ENCODE peak calls at places on chromosomes 3 and 15, in ten cellular contexts. O, A, L, K, H, W, P, X, D and C are unnamed samples.

GRCh38 chr3:64207289-64208086 is 17.8 kb downstream of the PRICKLE2 start:
- DNase-seq in K (peak; percentile 91), A (no peak), O (peak; percentile 50), D (no peak), X (peak; percentile 90), W (no peak), L (peak; percentile 34), H (no peak), P (no peak), C (no peak)

GRCh38 chr3:42749753-42750231 is 23.3 kb downstream of the CCDC13 start:
- DNase-seq in H (no peak), A (no peak), K (no peak), D (peak; percentile 54), W (no peak), P (peak; percentile 23), X (peak; percentile 24), L (no peak), O (no peak), C (no peak)

GRCh38 chr3:182959474-182960350 is 20.6 kb downstream of the DCUN1D1 start:
- DNase-seq in X (no peak), W (no peak), O (no peak), L (no peak), H (no peak), P (no peak), A (no peak), D (peak; percentile 46), K (no peak), C (no peak)

GRCh38 chr15:33451385-33451784 is 140.6 kb downstream of the RYR3 start:
- DNase-seq in H (no peak), O (no peak), X (no peak), P (peak; percentile 4), K (no peak), D (no peak), L (no peak), W (no peak), A (no peak), C (no peak)

GRCh38 chr3:154956815-154957214 is 123.3 kb upstream of the MME start:
- DNase-seq in H (no peak), W (no peak), A (no peak), X (peak; percentile 62), P (no peak), O (no peak), L (no peak), D (no peak), K (no peak), C (no peak)

GRCh38 chr3:112814256-112814655 is 32.4 kb downstream of the CD200R1L start:
- DNase-seq in L (no peak), A (no peak), H (peak; percentile 60), O (peak; percentile 59), D (peak; percentile 34), X (peak; percentile 84), P (peak; percentile 77), K (peak; percentile 91), W (no peak), C (no peak)

GRCh38 chr3:9347887-9348286 is 15.0 kb upstream of the THUMPD3 start:
- DNase-seq in P (peak; percentile 46), H (no peak), D (no peak), W (no peak), A (no peak), X (peak; percentile 87), O (peak; percentile 67), L (no peak), K (peak; percentile 14), C (no peak)

GRCh38 chr3:20511863-20512262 is 325.9 kb upstream of the SGO1 start:
- DNase-seq in X (peak; percentile 75), K (peak; percentile 72), L (no peak), O (peak; percentile 44), D (peak; percentile 69), W (no peak), H (peak; percentile 3), A (no peak), P (peak; percentile 76), C (peak; percentile 4)

GRCh38 chr3:178342111-178342510 is 194.1 kb upstream of the KCNMB2 start:
- DNase-seq in W (no peak), P (no peak), A (no peak), H (no peak), O (no peak), K (no peak), L (no peak), X (no peak), D (no peak), C (no peak)

GRCh38 chr3:79808515-79808914 is 40.7 kb upstream of the ROBO1 start:
- DNase-seq in X (no peak), L (no peak), H (no peak), D (no peak), W (no peak), K (no peak), P (no peak), A (no peak), O (no peak), C (no peak)

GRCh38 chr3:164418426-164418825 is 659.9 kb downstream of the SI start:
- DNase-seq in P (no peak), O (no peak), A (no peak), K (no peak), X (no peak), L (no peak), W (no peak), H (no peak), D (no peak), C (no peak)

GRCh38 chr15:57376695-57377477 is 581 bp downstream of the CGNL1 start:
- DNase-seq in K (peak; percentile 46), H (no peak), A (no peak), L (peak; percentile 31), D (peak; percentile 71), P (no peak), W (peak; percentile 26), X (no peak), O (no peak), C (peak; percentile 26)

GRCh38 chr3:146065573-146066006 is 95.4 kb downstream of the PLOD2 start:
- DNase-seq in L (no peak), W (no peak), X (peak; percentile 83), H (peak; percentile 48), P (peak; percentile 82), A (no peak), K (peak; percentile 89), O (peak; percentile 51), D (peak; percentile 61), C (peak; percentile 22)
- TF ChIP-seq CTCF in L (peak; percentile 82), W (peak; percentile 80), X (peak; percentile 65), H (peak; percentile 72), P (peak; percentile 73), A (peak; percentile 58), K (peak; percentile 57), O (peak; percentile 57), D (peak; percentile 87), C (peak; percentile 94)

DNA sequence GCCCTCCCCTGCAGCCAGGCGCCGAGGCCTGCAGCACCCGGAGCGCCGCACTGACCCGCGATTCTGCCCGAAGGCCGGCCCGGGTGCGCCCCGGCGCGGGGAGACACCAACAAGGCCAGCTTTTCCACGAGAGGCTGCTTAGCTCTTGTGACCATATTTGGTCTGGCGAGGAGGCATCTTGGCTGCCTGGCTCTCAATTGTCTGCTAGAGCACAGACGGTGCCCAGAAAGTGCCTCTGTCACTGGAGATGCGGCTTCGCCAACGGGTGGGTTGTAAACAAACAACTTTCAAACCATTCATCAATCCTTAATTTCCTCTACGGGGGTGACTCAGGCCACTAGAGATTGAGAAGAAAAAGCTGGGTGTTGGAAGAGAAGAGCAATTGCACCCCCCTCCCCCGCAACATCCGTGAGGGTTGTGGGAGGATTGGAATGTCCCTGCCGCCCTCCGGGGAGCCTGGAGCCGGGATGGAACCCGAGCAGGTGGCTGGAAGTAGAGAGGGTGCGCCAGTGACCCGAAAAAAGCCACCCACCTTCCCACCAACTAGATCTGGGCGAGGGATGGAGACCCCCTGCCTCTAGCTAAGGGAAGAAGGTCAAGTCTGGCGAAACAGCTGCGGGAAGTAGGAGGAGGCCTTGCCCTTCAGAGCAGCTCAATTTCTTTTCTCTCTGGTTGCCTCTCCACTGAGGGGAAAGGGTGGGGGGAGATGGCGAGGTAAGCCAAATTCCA is 783 bp upstream of the WWTR1 start:
- DNase-seq in D (peak; percentile 74), L (peak; percentile 77), H (peak; percentile 46), O (peak; percentile 67), W (peak; percentile 77), K (peak; percentile 90), P (peak; percentile 71), A (no peak), X (peak; percentile 87), C (peak; percentile 63)
- TF ChIP-seq CTCF in D (no peak), L (peak; percentile 41), H (no peak), O (peak; percentile 23), W (peak; percentile 24), K (peak; percentile 10), P (peak; percentile 27), A (no peak), X (peak; percentile 11), C (no peak)

GRCh38 chr15:90686435-90687218 is 30.5 kb upstream of the BLM start:
- DNase-seq in A (no peak), D (no peak), K (no peak), L (no peak), O (no peak), X (no peak), H (no peak), W (no peak), P (no peak), C (no peak)

GRCh38 chr15:90694987-90695386 is 22.2 kb upstream of the BLM start:
- DNase-seq in A (no peak), K (peak; percentile 14), W (no peak), H (no peak), L (no peak), D (no peak), P (no peak), X (no peak), O (no peak), C (no peak)

GRCh38 chr15:90690585-90690984 is 26.6 kb upstream of the BLM start:
- DNase-seq in X (no peak), H (no peak), L (no peak), A (no peak), P (no peak), K (no peak), W (no peak), O (no peak), D (no peak), C (no peak)

GRCh38 chr15:90691982-90692773 is 25.0 kb upstream of the BLM start:
- DNase-seq in L (no peak), D (no peak), O (no peak), P (no peak), H (no peak), A (no peak), K (no peak), X (no peak), W (no peak), C (no peak)

GRCh38 chr15:90691369-90691768 is 25.8 kb upstream of the BLM start:
- DNase-seq in W (no peak), P (no peak), X (no peak), O (no peak), K (no peak), A (no peak), L (no peak), D (no peak), H (no peak), C (no peak)
- TF ChIP-seq CTCF in W (no peak), P (no peak), X (peak; percentile 22), O (no peak), K (peak; percentile 17), A (no peak), L (no peak), D (no peak), H (peak; percentile 23), C (peak; percentile 28)

DNA sequence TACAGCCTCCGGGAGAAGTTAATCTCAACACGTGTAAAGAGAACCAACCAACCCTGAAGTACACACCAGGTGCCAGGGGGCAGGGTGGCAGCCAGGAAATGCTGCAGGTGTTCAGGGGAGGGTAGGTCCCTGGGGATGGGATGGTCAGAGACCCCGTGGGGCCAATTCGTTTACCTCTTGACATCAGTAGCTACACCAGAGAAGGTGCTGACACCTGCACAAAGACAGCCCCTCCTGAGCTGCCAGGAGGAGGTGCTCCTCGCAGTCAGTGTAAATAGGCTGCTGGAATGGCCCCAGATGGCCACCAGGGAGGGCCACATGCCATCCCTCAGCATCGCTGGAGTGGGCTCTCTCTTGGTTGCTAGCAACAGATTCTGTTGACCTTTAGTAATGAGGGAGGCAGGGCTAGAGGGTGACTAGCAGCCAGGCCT is 52.8 kb downstream of the CORO2B start:
- DNase-seq in P (no peak), H (no peak), L (no peak), W (no peak), X (no peak), A (no peak), O (no peak), K (no peak), D (peak; percentile 46), C (no peak)
- TF ChIP-seq CTCF in P (no peak), H (no peak), L (peak; percentile 44), W (no peak), X (no peak), A (no peak), O (no peak), K (no peak), D (peak; percentile 30), C (no peak)